ENCODE peak calls at places on chromosomes 16 and 17, in five cellular contexts. One of them, this sample, is unnamed.

GRCh38 chr16:67666032-67666537 is 465 bp downstream of the ENKD1 start:
- DNase-seq in NCI-H1417: peak
- DNase-seq in HS-5: no peak
- DNase-seq in globus pallidus: no peak
- DNase-seq in activated CD4-positive, alpha-beta memory T cell treated with anti-CD3 and anti-CD28 coated beads, Interleukin-2, amount 10 ng/mL, durations not matched to agents 7 days and 5 days: no peak
- DNase-seq in this sample: no peak

GRCh38 chr17:2899911-2900310 is 103.7 kb downstream of the RAP1GAP2 start:
- DNase-seq in NCI-H1417: peak
- DNase-seq in HS-5: no peak
- DNase-seq in globus pallidus: no peak
- DNase-seq in activated CD4-positive, alpha-beta memory T cell treated with anti-CD3 and anti-CD28 coated beads, Interleukin-2, amount 10 ng/mL, durations not matched to agents 7 days and 5 days: no peak
- DNase-seq in this sample: no peak

GRCh38 chr17:81976332-81977210 is 858 bp upstream of the ASPSCR1 start:
- DNase-seq in NCI-H1417: peak
- DNase-seq in HS-5: no peak
- DNase-seq in globus pallidus: no peak
- DNase-seq in activated CD4-positive, alpha-beta memory T cell treated with anti-CD3 and anti-CD28 coated beads, Interleukin-2, amount 10 ng/mL, durations not matched to agents 7 days and 5 days: peak
- DNase-seq in this sample: peak

GRCh38 chr16:75754126-75754525 is 27.8 kb upstream of the CPHXL start:
- DNase-seq in NCI-H1417: no peak
- DNase-seq in HS-5: no peak
- DNase-seq in globus pallidus: no peak
- DNase-seq in activated CD4-positive, alpha-beta memory T cell treated with anti-CD3 and anti-CD28 coated beads, Interleukin-2, amount 10 ng/mL, durations not matched to agents 7 days and 5 days: no peak
- DNase-seq in this sample: no peak

GRCh38 chr16:68194263-68194662 is 41.7 kb downstream of the ESRP2 start:
- DNase-seq in NCI-H1417: no peak
- DNase-seq in HS-5: no peak
- DNase-seq in globus pallidus: no peak
- DNase-seq in activated CD4-positive, alpha-beta memory T cell treated with anti-CD3 and anti-CD28 coated beads, Interleukin-2, amount 10 ng/mL, durations not matched to agents 7 days and 5 days: no peak
- DNase-seq in this sample: no peak

GRCh38 chr16:86215979-86216585 is 294.2 kb upstream of the FOXF1 start:
- DNase-seq in NCI-H1417: no peak
- DNase-seq in HS-5: no peak
- DNase-seq in globus pallidus: no peak
- DNase-seq in activated CD4-positive, alpha-beta memory T cell treated with anti-CD3 and anti-CD28 coated beads, Interleukin-2, amount 10 ng/mL, durations not matched to agents 7 days and 5 days: no peak
- DNase-seq in this sample: peak

GRCh38 chr17:6269474-6269873 is 165.4 kb downstream of the AIPL1 start:
- DNase-seq in NCI-H1417: no peak
- DNase-seq in HS-5: no peak
- DNase-seq in globus pallidus: peak
- DNase-seq in activated CD4-positive, alpha-beta memory T cell treated with anti-CD3 and anti-CD28 coated beads, Interleukin-2, amount 10 ng/mL, durations not matched to agents 7 days and 5 days: peak
- DNase-seq in this sample: peak

GRCh38 chr17:66737524-66737923 is 97.4 kb upstream of the CACNG5 start:
- DNase-seq in NCI-H1417: no peak
- DNase-seq in HS-5: no peak
- DNase-seq in globus pallidus: peak
- DNase-seq in activated CD4-positive, alpha-beta memory T cell treated with anti-CD3 and anti-CD28 coated beads, Interleukin-2, amount 10 ng/mL, durations not matched to agents 7 days and 5 days: no peak
- DNase-seq in this sample: no peak

GRCh38 chr16:16100631-16101030 is 122.7 kb downstream of the ABCC6 start:
- DNase-seq in NCI-H1417: no peak
- DNase-seq in HS-5: no peak
- DNase-seq in globus pallidus: no peak
- DNase-seq in activated CD4-positive, alpha-beta memory T cell treated with anti-CD3 and anti-CD28 coated beads, Interleukin-2, amount 10 ng/mL, durations not matched to agents 7 days and 5 days: no peak
- DNase-seq in this sample: no peak

GRCh38 chr17:64410750-64411490 is 20.3 kb upstream of the PECAM1 start:
- DNase-seq in NCI-H1417: no peak
- DNase-seq in HS-5: no peak
- DNase-seq in globus pallidus: no peak
- DNase-seq in activated CD4-positive, alpha-beta memory T cell treated with anti-CD3 and anti-CD28 coated beads, Interleukin-2, amount 10 ng/mL, durations not matched to agents 7 days and 5 days: no peak
- DNase-seq in this sample: no peak

GRCh38 chr17:2851615-2852014 is 55.4 kb downstream of the RAP1GAP2 start:
- DNase-seq in NCI-H1417: no peak
- DNase-seq in HS-5: no peak
- DNase-seq in globus pallidus: no peak
- DNase-seq in activated CD4-positive, alpha-beta memory T cell treated with anti-CD3 and anti-CD28 coated beads, Interleukin-2, amount 10 ng/mL, durations not matched to agents 7 days and 5 days: no peak
- DNase-seq in this sample: no peak

GRCh38 chr17:60604686-60605334 is 4.8 kb downstream of the PPM1D start:
- DNase-seq in NCI-H1417: no peak
- DNase-seq in HS-5: peak
- DNase-seq in globus pallidus: no peak
- DNase-seq in activated CD4-positive, alpha-beta memory T cell treated with anti-CD3 and anti-CD28 coated beads, Interleukin-2, amount 10 ng/mL, durations not matched to agents 7 days and 5 days: no peak
- DNase-seq in this sample: no peak

GRCh38 chr16:66008136-66008535 is 358.4 kb upstream of the CDH5 start:
- DNase-seq in NCI-H1417: no peak
- DNase-seq in HS-5: no peak
- DNase-seq in globus pallidus: no peak
- DNase-seq in activated CD4-positive, alpha-beta memory T cell treated with anti-CD3 and anti-CD28 coated beads, Interleukin-2, amount 10 ng/mL, durations not matched to agents 7 days and 5 days: no peak
- DNase-seq in this sample: no peak

GRCh38 chr17:27760069-27760885 is 40.1 kb downstream of the NOS2 start:
- DNase-seq in NCI-H1417: peak
- DNase-seq in HS-5: no peak
- DNase-seq in globus pallidus: peak
- DNase-seq in activated CD4-positive, alpha-beta memory T cell treated with anti-CD3 and anti-CD28 coated beads, Interleukin-2, amount 10 ng/mL, durations not matched to agents 7 days and 5 days: peak
- DNase-seq in this sample: peak

This sample was measured in pons.